ENCODE peak calls at places on chromosomes 13 and 19, in nine cellular contexts. M is uterus, F is stomach, E is brain microvascular endothelial cell, I is heart right ventricle, R is WERI-Rb-1, L is A549, O is HCT116, J is left lung. D is an unnamed sample.

GRCh38 chr19:55670280-55671053 is 4.6 kb upstream of the EPN1 start:
- DNase-seq in O (no peak), I (no peak), E (no peak), F (no peak), L (peak), J (peak), R (no peak), M (no peak), D (no peak)

GRCh38 chr19:1189419-1189818 is 15.4 kb upstream of the SBNO2 start:
- DNase-seq in O (peak), R (no peak), M (no peak), I (no peak), F (no peak), L (peak), E (no peak), J (no peak), D (no peak)

GRCh38 chr19:15631817-15632216 is 8.9 kb upstream of the CYP4F3 start:
- DNase-seq in I (no peak), F (no peak), O (no peak), J (no peak), E (no peak), L (no peak), M (no peak), R (peak), D (no peak)

GRCh38 chr13:101829484-101829883 is 377.0 kb downstream of the ITGBL1 start:
- DNase-seq in J (no peak), L (no peak), F (no peak), I (no peak), E (no peak), M (no peak), O (no peak), R (no peak), D (no peak)

GRCh38 chr13:112882555-112883024 is 86.4 kb upstream of the MCF2L start:
- DNase-seq in J (peak), F (no peak), O (no peak), M (no peak), L (no peak), I (no peak), R (no peak), E (no peak), D (no peak)

GRCh38 chr13:112894673-112895481 is 74.1 kb upstream of the MCF2L start:
- DNase-seq in R (no peak), L (no peak), I (no peak), J (peak), F (no peak), M (no peak), O (no peak), E (no peak), D (no peak)

GRCh38 chr19:53915000-53915399 is 5.9 kb downstream of the CACNG7 start:
- DNase-seq in O (no peak), R (no peak), L (peak), I (no peak), J (no peak), E (no peak), M (no peak), F (no peak), D (no peak)

GRCh38 chr13:94620286-94620896 is 18.7 kb downstream of the GPR180 start:
- DNase-seq in I (no peak), L (peak), J (no peak), F (no peak), M (no peak), R (peak), O (peak), E (peak), D (no peak)

GRCh38 chr19:27705896-27706295 is 1507.1 kb downstream of the UQCRFS1 start:
- DNase-seq in M (no peak), L (no peak), I (no peak), F (no peak), J (no peak), R (peak), E (no peak), O (no peak), D (no peak)

GRCh38 chr13:82010780-82011179 is 1669.9 kb upstream of the SPRY2 start:
- DNase-seq in L (no peak), J (no peak), E (no peak), F (no peak), I (no peak), M (no peak), O (no peak), R (no peak), D (no peak)

GRCh38 chr13:33471182-33471581 is 185.6 kb upstream of the STARD13 start:
- DNase-seq in E (no peak), F (no peak), I (no peak), M (no peak), R (no peak), O (no peak), J (no peak), L (no peak), D (no peak)

GRCh38 chr19:459724-460511 is 915 bp downstream of the SHC2 start:
- DNase-seq in R (peak), F (peak), O (no peak), J (peak), M (peak), I (peak), L (peak), E (no peak), D (no peak)

GRCh38 chr13:22110368-22110767 is 439.5 kb downstream of the FGF9 start:
- DNase-seq in E (no peak), O (no peak), M (no peak), R (no peak), L (no peak), F (no peak), I (no peak), J (no peak), D (no peak)

GRCh38 chr13:110231348-110232047 is 75.5 kb downstream of the COL4A1 start:
- DNase-seq in F (no peak), E (no peak), I (no peak), R (no peak), J (no peak), L (no peak), O (no peak), M (no peak), D (no peak)

GRCh38 chr13:60873116-60873515 is 476.1 kb downstream of the TDRD3 start:
- DNase-seq in F (no peak), I (no peak), J (no peak), M (no peak), R (no peak), O (no peak), E (no peak), L (no peak), D (no peak)
- H3K27ac ChIP-seq in F (no peak), I (no peak), J (no peak), M (no peak), R (no peak), O (no peak), E (no peak), L (no peak), D (no peak)

GRCh38 chr19:43664008-43664407 is 6.0 kb downstream of the PLAUR start:
- DNase-seq in O (no peak), M (no peak), I (no peak), L (no peak), E (no peak), F (no peak), R (no peak), J (no peak), D (no peak)

GRCh38 chr19:43658001-43658400 is 12.0 kb downstream of the PLAUR start:
- DNase-seq in E (no peak), L (no peak), I (no peak), M (no peak), R (no peak), F (no peak), J (no peak), O (no peak), D (no peak)

GRCh38 chr19:43660301-43660700 is 9.7 kb downstream of the PLAUR start:
- DNase-seq in F (no peak), L (no peak), R (no peak), O (no peak), M (no peak), E (no peak), I (no peak), J (no peak), D (no peak)

GRCh38 chr19:43667524-43668405 is 2.2 kb downstream of the PLAUR start:
- DNase-seq in O (no peak), R (no peak), M (peak), I (peak), L (no peak), E (no peak), J (peak), F (no peak), D (no peak)

DNA sequence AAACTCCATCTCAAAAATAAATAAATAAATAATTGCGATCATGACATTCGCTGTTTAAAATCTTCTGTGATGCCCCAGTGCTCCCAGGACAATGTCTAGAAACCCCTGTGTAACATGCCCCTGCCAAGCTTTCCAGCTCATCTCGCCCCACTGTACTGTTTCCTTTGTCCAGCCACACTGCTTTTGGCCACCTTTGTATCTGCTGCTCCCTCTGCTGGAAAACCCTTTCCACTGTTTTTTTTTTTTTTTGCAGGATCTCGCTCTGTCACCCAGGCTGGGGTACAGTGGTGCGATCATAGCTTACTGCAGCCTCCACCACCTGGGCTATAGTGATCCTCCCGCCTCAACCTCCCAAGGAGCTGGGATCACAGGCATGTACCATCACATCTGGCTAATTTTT is 7.5 kb downstream of the PLAUR start:
- DNase-seq in L (no peak), I (no peak), M (no peak), F (no peak), R (peak), O (no peak), E (no peak), J (no peak), D (no peak)
- TF ChIP-seq CTCF in L (peak), I (peak), M (no peak), F (no peak), R (peak), O (peak), E (peak), J (no peak), D (peak)

DNA sequence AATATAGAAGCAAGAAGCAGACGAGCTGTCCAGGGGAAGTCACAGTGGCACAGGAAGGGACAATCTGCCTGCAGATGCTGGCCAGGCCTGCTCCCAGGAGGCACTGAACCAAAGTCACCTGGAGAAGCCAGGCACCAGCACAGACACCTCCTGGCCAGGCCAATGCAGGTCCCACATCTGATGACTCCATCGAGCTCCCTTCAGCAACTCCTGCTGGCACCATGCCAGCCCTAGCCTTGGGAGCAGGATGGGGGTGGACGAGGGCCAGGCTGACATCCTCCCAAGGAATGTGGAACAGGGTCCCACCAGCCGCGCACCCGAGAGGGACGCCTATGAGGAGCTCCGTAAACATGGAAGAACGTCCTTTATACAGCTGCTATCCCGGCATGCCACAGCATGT is 22.4 kb upstream of the ISYNA1 start:
- DNase-seq in M (peak), F (peak), E (peak), L (no peak), O (no peak), R (no peak), I (peak), J (peak), D (peak)
- H3K4me3 ChIP-seq in M (no peak), F (no peak), E (no peak), L (no peak), O (no peak), R (no peak), I (no peak), J (no peak), D (no peak)

GRCh38 chr13:96093296-96094006 is 3.5 kb downstream of the HS6ST3 start:
- DNase-seq in E (no peak), L (no peak), O (no peak), M (no peak), F (no peak), J (no peak), I (no peak), R (no peak), D (no peak)

GRCh38 chr13:96091932-96092253 is 2.0 kb downstream of the HS6ST3 start:
- DNase-seq in O (no peak), E (no peak), L (no peak), J (no peak), I (no peak), F (no peak), M (no peak), R (peak), D (no peak)

GRCh38 chr13:96089749-96090239 is at the start of gene HS6ST3:
- DNase-seq in E (no peak), F (peak), M (peak), L (peak), J (peak), R (peak), I (peak), O (peak), D (no peak)

GRCh38 chr13:96090240-96091101 is 564 bp downstream of the HS6ST3 start:
- DNase-seq in F (peak), J (peak), I (peak), M (peak), L (no peak), R (peak), E (no peak), O (no peak), D (no peak)

GRCh38 chr13:96091164-96091931 is 1.4 kb downstream of the HS6ST3 start:
- DNase-seq in E (no peak), J (peak), M (peak), I (peak), L (no peak), O (no peak), R (peak), F (peak), D (no peak)
- H3K27ac ChIP-seq in E (no peak), J (no peak), M (peak), I (no peak), L (no peak), O (no peak), R (no peak), F (no peak), D (no peak)